ENCODE peak calls at places on chromosome 6, in five cellular contexts. One of them, this sample, is unnamed. For H3K4me1, the result is how much of the 10 kb centered on the place peaks cover.

GRCh38 chr6:142918339-142919042 is 26.5 kb downstream of the HIVEP2 start:
- DNase-seq in CD8-positive, alpha-beta T cell: no peak
- DNase-seq in right lobe of liver: no peak
- DNase-seq in ovary: no peak
- DNase-seq in CD4-positive, alpha-beta memory T cell: no peak
- DNase-seq in this sample: no peak

GRCh38 chr6:153121311-153121710 is 9.8 kb downstream of the RGS17 start:
- DNase-seq in CD4-positive, alpha-beta memory T cell: no peak
- DNase-seq in CD8-positive, alpha-beta T cell: no peak
- DNase-seq in right lobe of liver: no peak
- DNase-seq in ovary: no peak
- DNase-seq in this sample: no peak

GRCh38 chr6:112988748-112989147 is 641.6 kb downstream of the RFPL4B start:
- DNase-seq in ovary: no peak
- DNase-seq in CD4-positive, alpha-beta memory T cell: no peak
- DNase-seq in CD8-positive, alpha-beta T cell: no peak
- DNase-seq in right lobe of liver: no peak
- DNase-seq in this sample: no peak

GRCh38 chr6:50147371-50147770 is 97.6 kb upstream of the DEFB112 start:
- DNase-seq in CD8-positive, alpha-beta T cell: no peak
- DNase-seq in CD4-positive, alpha-beta memory T cell: no peak
- DNase-seq in ovary: no peak
- DNase-seq in right lobe of liver: no peak
- DNase-seq in this sample: no peak

GRCh38 chr6:147201885-147202515 is 2.2 kb upstream of the STXBP5 start:
- DNase-seq in ovary: no peak
- DNase-seq in CD4-positive, alpha-beta memory T cell: no peak
- DNase-seq in CD8-positive, alpha-beta T cell: no peak
- DNase-seq in right lobe of liver: no peak
- DNase-seq in this sample: no peak

GRCh38 chr6:150366118-150366778 is 2.6 kb upstream of the IYD start:
- DNase-seq in CD4-positive, alpha-beta memory T cell: no peak
- DNase-seq in ovary: no peak
- DNase-seq in right lobe of liver: no peak
- DNase-seq in CD8-positive, alpha-beta T cell: no peak
- DNase-seq in this sample: no peak

GRCh38 chr6:79427721-79428120 is 109.5 kb downstream of the LCA5 start:
- DNase-seq in ovary: no peak
- DNase-seq in CD8-positive, alpha-beta T cell: no peak
- DNase-seq in right lobe of liver: no peak
- DNase-seq in CD4-positive, alpha-beta memory T cell: no peak
- DNase-seq in this sample: no peak

GRCh38 chr6:97292671-97293070 is 9.7 kb upstream of the MMS22L start:
- DNase-seq in ovary: no peak
- DNase-seq in CD4-positive, alpha-beta memory T cell: no peak
- DNase-seq in right lobe of liver: no peak
- DNase-seq in CD8-positive, alpha-beta T cell: no peak
- DNase-seq in this sample: no peak

GRCh38 chr6:150435832-150436231 is 67.0 kb downstream of the IYD start:
- DNase-seq in CD8-positive, alpha-beta T cell: no peak
- DNase-seq in ovary: no peak
- DNase-seq in right lobe of liver: no peak
- DNase-seq in CD4-positive, alpha-beta memory T cell: no peak
- DNase-seq in this sample: no peak

GRCh38 chr6:18510644-18511033 is 123.5 kb downstream of the RNF144B start:
- DNase-seq in CD8-positive, alpha-beta T cell: no peak
- DNase-seq in ovary: no peak
- DNase-seq in right lobe of liver: no peak
- DNase-seq in CD4-positive, alpha-beta memory T cell: no peak
- DNase-seq in this sample: no peak

GRCh38 chr6:80544500-80545055 is 438.1 kb downstream of the BCKDHB start:
- DNase-seq in CD8-positive, alpha-beta T cell: no peak
- DNase-seq in right lobe of liver: no peak
- DNase-seq in CD4-positive, alpha-beta memory T cell: no peak
- DNase-seq in ovary: no peak
- DNase-seq in this sample: no peak

GRCh38 chr6:36187446-36187845 is 9.1 kb upstream of the BRPF3 start:
- DNase-seq in CD4-positive, alpha-beta memory T cell: no peak
- DNase-seq in ovary: no peak
- DNase-seq in right lobe of liver: no peak
- DNase-seq in CD8-positive, alpha-beta T cell: no peak
- DNase-seq in this sample: no peak

GRCh38 chr6:148689168-148689567 is 57.7 kb upstream of the UST start:
- DNase-seq in right lobe of liver: no peak
- DNase-seq in CD4-positive, alpha-beta memory T cell: no peak
- DNase-seq in ovary: no peak
- DNase-seq in CD8-positive, alpha-beta T cell: no peak
- DNase-seq in this sample: no peak

GRCh38 chr6:142680308-142680707 is 264.7 kb downstream of the HIVEP2 start:
- DNase-seq in CD8-positive, alpha-beta T cell: peak
- DNase-seq in CD4-positive, alpha-beta memory T cell: peak
- DNase-seq in right lobe of liver: no peak
- DNase-seq in ovary: no peak
- DNase-seq in this sample: no peak

GRCh38 chr6:43142101-43142500 is 29.0 kb upstream of the SRF start:
- DNase-seq in ovary: no peak
- DNase-seq in CD4-positive, alpha-beta memory T cell: no peak
- DNase-seq in CD8-positive, alpha-beta T cell: no peak
- DNase-seq in right lobe of liver: no peak
- DNase-seq in this sample: no peak

GRCh38 chr6:130908188-130908587 is 81.0 kb downstream of the SMLR1 start:
- DNase-seq in CD4-positive, alpha-beta memory T cell: no peak
- DNase-seq in right lobe of liver: no peak
- DNase-seq in ovary: no peak
- DNase-seq in CD8-positive, alpha-beta T cell: no peak
- DNase-seq in this sample: no peak

GRCh38 chr6:162572240-162572639 is 155.3 kb downstream of the PRKN start:
- DNase-seq in CD4-positive, alpha-beta memory T cell: no peak
- DNase-seq in ovary: no peak
- DNase-seq in CD8-positive, alpha-beta T cell: no peak
- DNase-seq in right lobe of liver: no peak
- DNase-seq in this sample: no peak

GRCh38 chr6:162580619-162581018 is 146.9 kb downstream of the PRKN start:
- DNase-seq in ovary: no peak
- DNase-seq in CD8-positive, alpha-beta T cell: no peak
- DNase-seq in CD4-positive, alpha-beta memory T cell: no peak
- DNase-seq in right lobe of liver: no peak
- DNase-seq in this sample: no peak

DNA sequence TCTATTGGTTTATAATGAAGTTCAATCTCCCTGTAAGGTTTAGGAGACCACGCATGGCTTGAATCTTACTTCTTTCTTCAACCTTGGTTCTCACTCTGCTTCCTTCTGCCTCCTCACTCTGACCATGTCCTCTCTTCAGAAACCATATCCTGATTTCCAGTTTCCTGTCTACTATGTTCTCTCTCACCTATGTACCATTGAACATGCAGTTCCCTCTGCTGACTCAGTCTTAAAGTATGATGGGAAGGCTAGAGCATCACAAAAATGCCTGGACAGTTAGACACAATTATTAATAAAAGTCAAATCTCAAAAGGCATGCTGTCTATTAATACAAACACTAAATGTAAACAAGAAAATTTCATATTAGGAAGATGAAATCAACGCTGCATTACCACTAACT is 151.6 kb downstream of the PRKN start:
- DNase-seq in CD4-positive, alpha-beta memory T cell: no peak
- DNase-seq in CD8-positive, alpha-beta T cell: no peak
- DNase-seq in right lobe of liver: no peak
- DNase-seq in ovary: no peak
- DNase-seq in this sample: no peak
- H3K27ac ChIP-seq in CD4-positive, alpha-beta memory T cell: no peak
- H3K27ac ChIP-seq in CD8-positive, alpha-beta T cell: no peak
- H3K27ac ChIP-seq in right lobe of liver: no peak
- H3K27ac ChIP-seq in ovary: no peak
- H3K27ac ChIP-seq in this sample: no peak

GRCh38 chr6:20712011-20712410 is 177.8 kb downstream of the CDKAL1 start:
- DNase-seq in ovary: no peak
- DNase-seq in right lobe of liver: no peak
- DNase-seq in CD8-positive, alpha-beta T cell: no peak
- DNase-seq in CD4-positive, alpha-beta memory T cell: no peak
- DNase-seq in this sample: no peak
- H3K4me1 ChIP-seq in ovary: under half
- H3K4me1 ChIP-seq in right lobe of liver: under half
- H3K4me1 ChIP-seq in CD8-positive, alpha-beta T cell: under half
- H3K4me1 ChIP-seq in CD4-positive, alpha-beta memory T cell: under half
- H3K4me1 ChIP-seq in this sample: under half

GRCh38 chr6:6810727-6811126 is 222.2 kb downstream of the LY86 start:
- DNase-seq in ovary: no peak
- DNase-seq in right lobe of liver: no peak
- DNase-seq in CD4-positive, alpha-beta memory T cell: no peak
- DNase-seq in CD8-positive, alpha-beta T cell: no peak
- DNase-seq in this sample: peak
- H3K27ac ChIP-seq in ovary: no peak
- H3K27ac ChIP-seq in right lobe of liver: peak
- H3K27ac ChIP-seq in CD4-positive, alpha-beta memory T cell: no peak
- H3K27ac ChIP-seq in CD8-positive, alpha-beta T cell: peak
- H3K27ac ChIP-seq in this sample: no peak

DNA sequence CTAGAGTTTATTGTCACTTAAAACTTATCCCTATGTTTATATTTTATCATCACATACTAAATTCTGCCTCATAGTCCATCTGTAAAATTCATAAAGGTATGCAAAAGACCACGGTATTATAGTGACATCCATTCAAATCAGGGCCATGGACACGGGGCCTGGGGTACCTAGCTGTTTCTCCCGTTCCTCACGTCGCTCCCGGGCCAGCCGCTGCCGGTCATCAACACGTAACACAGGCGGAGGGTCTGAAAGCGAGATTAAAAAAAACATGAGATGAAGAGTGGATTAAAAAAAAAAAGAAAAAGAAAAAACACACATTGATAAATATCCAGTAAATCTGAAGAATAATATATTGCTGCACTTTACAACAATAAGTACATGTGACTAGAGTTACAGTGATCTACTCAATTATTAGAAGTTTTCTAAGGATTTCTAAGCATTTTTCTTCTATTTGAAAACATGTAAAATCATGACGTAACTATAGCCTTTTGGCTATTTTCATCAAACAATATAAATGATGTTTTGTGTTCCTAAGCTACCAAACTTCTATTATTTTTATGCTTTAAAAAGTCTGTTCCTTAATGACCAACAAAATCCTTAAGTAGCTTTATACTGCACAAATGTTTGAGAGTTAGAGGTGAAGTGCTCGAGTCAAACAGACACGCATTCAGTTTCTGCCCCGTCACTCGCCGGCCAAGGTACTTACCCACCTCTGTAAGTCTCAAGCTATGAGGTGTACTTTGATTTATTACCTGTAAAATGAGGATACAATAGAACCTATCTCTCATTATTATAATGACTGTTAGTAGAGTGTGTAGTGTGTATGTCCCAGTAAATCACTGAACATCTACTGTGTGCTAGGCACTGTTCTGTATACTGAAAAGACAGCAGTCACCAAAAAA is 122.1 kb upstream of the BCLAF1 start:
- DNase-seq in right lobe of liver: no peak
- DNase-seq in ovary: no peak
- DNase-seq in CD4-positive, alpha-beta memory T cell: no peak
- DNase-seq in CD8-positive, alpha-beta T cell: no peak
- DNase-seq in this sample: no peak
- H3K4me1 ChIP-seq in right lobe of liver: under half
- H3K4me1 ChIP-seq in ovary: under half
- H3K4me1 ChIP-seq in CD4-positive, alpha-beta memory T cell: under half
- H3K4me1 ChIP-seq in CD8-positive, alpha-beta T cell: under half
- H3K4me1 ChIP-seq in this sample: under half

DNA sequence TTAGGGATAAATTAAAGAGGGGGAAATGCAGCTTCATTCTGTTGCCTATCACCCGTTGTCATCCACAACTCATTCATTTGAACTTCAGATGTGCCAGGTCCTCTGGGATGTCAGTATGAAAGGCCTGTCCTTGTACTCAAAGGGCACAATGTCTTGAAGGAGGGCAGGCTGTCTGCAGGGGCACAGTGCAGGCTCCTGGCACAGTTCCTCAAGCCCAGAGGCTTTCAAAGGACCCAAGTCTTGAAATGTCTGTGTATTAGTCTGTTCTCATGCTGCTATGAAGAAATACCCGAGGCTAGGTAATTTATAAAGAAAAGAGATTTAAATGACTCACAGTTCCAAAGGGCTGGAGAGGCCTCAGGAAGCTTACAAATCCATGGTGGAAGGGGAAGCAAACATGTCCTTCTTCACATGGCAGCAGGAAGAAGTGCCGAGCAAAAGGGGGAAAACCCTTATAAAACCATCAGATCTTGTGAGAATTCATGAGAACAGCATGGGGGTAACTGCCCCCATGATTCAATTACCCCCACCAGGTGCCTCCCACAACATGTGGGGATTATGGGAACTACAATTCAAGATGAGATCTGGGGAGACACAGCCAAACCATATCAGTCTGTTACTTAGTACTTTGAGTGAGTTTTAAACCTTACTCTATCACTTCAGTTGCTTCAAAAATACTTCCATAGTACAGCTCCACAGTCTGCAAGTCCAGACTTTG is 9.4 kb downstream of the SNX9 start:
- DNase-seq in CD8-positive, alpha-beta T cell: no peak
- DNase-seq in right lobe of liver: no peak
- DNase-seq in ovary: no peak
- DNase-seq in CD4-positive, alpha-beta memory T cell: no peak
- DNase-seq in this sample: no peak
- H3K27ac ChIP-seq in CD8-positive, alpha-beta T cell: no peak
- H3K27ac ChIP-seq in right lobe of liver: no peak
- H3K27ac ChIP-seq in ovary: no peak
- H3K27ac ChIP-seq in CD4-positive, alpha-beta memory T cell: no peak
- H3K27ac ChIP-seq in this sample: no peak

GRCh38 chr6:52641388-52641787 is 29.5 kb upstream of the TMEM14A start:
- DNase-seq in CD4-positive, alpha-beta memory T cell: no peak
- DNase-seq in right lobe of liver: no peak
- DNase-seq in CD8-positive, alpha-beta T cell: no peak
- DNase-seq in ovary: no peak
- DNase-seq in this sample: no peak
- H3K4me1 ChIP-seq in CD4-positive, alpha-beta memory T cell: under half
- H3K4me1 ChIP-seq in right lobe of liver: under half
- H3K4me1 ChIP-seq in CD8-positive, alpha-beta T cell: under half
- H3K4me1 ChIP-seq in ovary: under half
- H3K4me1 ChIP-seq in this sample: under half

This sample was measured in CD4-positive, CD25-positive, alpha-beta regulatory T cell.